ENCODE peak calls at places on chromosomes 12 and 14, in five cellular contexts. W is AG10803, U is GM13977, I is heart right ventricle, G is GM06990. Y is an unnamed sample.

GRCh38 chr14:74563233-74563585 is 48.8 kb downstream of the LTBP2 start:
- DNase-seq in G (no peak), I (no peak), W (no peak), U (no peak), Y (no peak)

GRCh38 chr12:132459270-132459669 is 30.7 kb upstream of the FBRSL1 start:
- DNase-seq in G (no peak), W (no peak), I (no peak), U (no peak), Y (no peak)

GRCh38 chr14:52360831-52361230 is 46.7 kb downstream of the PTGER2 start:
- DNase-seq in I (no peak), W (peak), G (no peak), U (no peak), Y (no peak)

GRCh38 chr12:124510301-124510970 is 57.0 kb downstream of the NCOR2 start:
- DNase-seq in U (no peak), G (no peak), W (no peak), I (no peak), Y (no peak)

GRCh38 chr14:80468331-80469122 is 257.2 kb upstream of the DIO2 start:
- DNase-seq in G (no peak), U (no peak), I (no peak), W (no peak), Y (no peak)

GRCh38 chr14:67186789-67187188 is 2.5 kb upstream of the GARIN2 start:
- DNase-seq in U (no peak), G (no peak), W (no peak), I (no peak), Y (no peak)

GRCh38 chr12:76486011-76486410 is 73.6 kb downstream of the OSBPL8 start:
- DNase-seq in G (no peak), U (no peak), W (no peak), I (no peak), Y (no peak)

GRCh38 chr12:131559517-131560516 is 151.1 kb upstream of the SFSWAP start:
- DNase-seq in W (no peak), I (no peak), U (no peak), G (no peak), Y (no peak)

GRCh38 chr14:100556076-100556475 is 31.1 kb downstream of the BEGAIN start:
- DNase-seq in G (no peak), U (no peak), I (no peak), W (no peak), Y (no peak)

GRCh38 chr12:120231316-120232011 is 30.6 kb upstream of the RPLP0 start:
- DNase-seq in U (no peak), I (no peak), G (no peak), W (peak), Y (peak)

GRCh38 chr12:3534511-3534910 is 43.5 kb downstream of the PRMT8 start:
- DNase-seq in U (no peak), W (no peak), I (no peak), G (no peak), Y (no peak)

GRCh38 chr12:89733579-89734201 is 25.1 kb upstream of the ATP2B1 start:
- DNase-seq in W (peak), U (no peak), G (no peak), I (no peak), Y (peak)

GRCh38 chr12:110849748-110850403 is 3.1 kb downstream of the CCDC63 start:
- DNase-seq in I (no peak), G (no peak), W (no peak), U (no peak), Y (no peak)

GRCh38 chr12:2172486-2173214 is 119.9 kb downstream of the CACNA1C start:
- DNase-seq in W (no peak), G (no peak), U (no peak), I (no peak), Y (no peak)

GRCh38 chr12:124232654-124232987 is 62.3 kb upstream of the RFLNA start:
- DNase-seq in U (no peak), G (no peak), W (no peak), I (no peak), Y (no peak)

GRCh38 chr14:25537846-25538455 is 488.0 kb upstream of the STXBP6 start:
- DNase-seq in W (no peak), I (no peak), G (no peak), U (no peak), Y (no peak)

GRCh38 chr12:46266382-46266791 is 2.5 kb downstream of the SLC38A1 start:
- DNase-seq in G (no peak), U (no peak), I (no peak), W (peak), Y (no peak)

GRCh38 chr14:60482743-60483142 is 3.1 kb downstream of the C14orf39 start:
- DNase-seq in I (no peak), U (no peak), G (no peak), W (no peak), Y (no peak)

GRCh38 chr12:113285679-113286645 is 48.9 kb downstream of the SLC8B1 start:
- DNase-seq in W (no peak), U (no peak), G (no peak), I (peak), Y (no peak)

GRCh38 chr12:83317641-83318040 is 630.9 kb downstream of the TMTC2 start:
- DNase-seq in G (no peak), U (no peak), I (no peak), W (no peak), Y (no peak)

GRCh38 chr14:89429206-89430091 is 12.4 kb upstream of the FOXN3 start:
- DNase-seq in I (no peak), W (no peak), G (no peak), U (peak), Y (no peak)

GRCh38 chr14:74491952-74492351 is 1.2 kb downstream of the NPC2 start:
- DNase-seq in U (peak), G (no peak), I (no peak), W (peak), Y (peak)

GRCh38 chr14:36556811-36557433 is 25.5 kb downstream of the NKX2-8 start:
- DNase-seq in I (no peak), U (peak), W (peak), G (no peak), Y (peak)

GRCh38 chr12:12297201-12297830 is 30.5 kb upstream of the LRP6 start:
- DNase-seq in U (no peak), W (no peak), I (no peak), G (no peak), Y (no peak)

GRCh38 chr12:111444706-111445310 is 39.1 kb downstream of the SH2B3 start:
- DNase-seq in I (peak), W (peak), G (peak), U (peak), Y (no peak)

GRCh38 chr12:30970559-30971202 is 44.1 kb downstream of the TSPAN11 start:
- DNase-seq in G (no peak), U (no peak), I (no peak), W (no peak), Y (no peak)

GRCh38 chr12:4118017-4118510 is 155.5 kb upstream of the CCND2 start:
- DNase-seq in G (peak), W (peak), I (peak), U (peak), Y (no peak)

GRCh38 chr12:122182887-122183587 is at the start of gene LRRC43:
- DNase-seq in U (peak), G (peak), W (peak), I (peak), Y (peak)

GRCh38 chr14:76904740-76905569 is 78.7 kb downstream of the LRRC74A start:
- DNase-seq in U (peak), I (peak), W (peak), G (peak), Y (peak)